ENCODE peak calls at places on chromosomes 7 and 10, in seven cellular contexts. Q, Z, Y, M, E, L and S are unnamed samples.

GRCh38 chr10:8054243-8054497 is 318 bp upstream of the GATA3 start:
- DNase-seq in Q (no peak), Z (no peak), Y (no peak), M (no peak), E (no peak), L (no peak), S (no peak)

GRCh38 chr7:11474902-11475585 is 357.0 kb downstream of the THSD7A start:
- DNase-seq in Q (no peak), Z (no peak), Y (no peak), M (no peak), E (no peak), L (no peak), S (no peak)

GRCh38 chr7:77727936-77728701 is 31.9 kb downstream of the RSBN1L start:
- DNase-seq in Q (no peak), Z (no peak), Y (peak), M (no peak), E (peak), L (no peak), S (no peak)

GRCh38 chr10:11395581-11396310 is 215.7 kb downstream of the USP6NL start:
- DNase-seq in Q (no peak), Z (no peak), Y (no peak), M (no peak), E (no peak), L (no peak), S (no peak)

GRCh38 chr7:2168612-2169312 is 64.0 kb downstream of the MAD1L1 start:
- DNase-seq in Q (no peak), Z (no peak), Y (no peak), M (no peak), E (no peak), L (no peak), S (no peak)

GRCh38 chr10:127372361-127372760 is 176.0 kb upstream of the INSYN2A start:
- DNase-seq in Q (no peak), Z (no peak), Y (no peak), M (no peak), E (no peak), L (no peak), S (no peak)

GRCh38 chr10:96287392-96288105 is 16.2 kb upstream of the BLNK start:
- DNase-seq in Q (no peak), Z (peak), Y (no peak), M (no peak), E (no peak), L (no peak), S (no peak)

GRCh38 chr10:129342385-129342784 is 124.7 kb upstream of the MGMT start:
- DNase-seq in Q (no peak), Z (no peak), Y (no peak), M (no peak), E (no peak), L (no peak), S (no peak)

GRCh38 chr10:70481831-70482530 is 3.4 kb downstream of the PALD1 start:
- DNase-seq in Q (no peak), Z (no peak), Y (peak), M (no peak), E (no peak), L (peak), S (no peak)

GRCh38 chr7:51318001-51318400 is 1.4 kb upstream of the COBL start:
- DNase-seq in Q (no peak), Z (no peak), Y (no peak), M (no peak), E (no peak), L (no peak), S (no peak)

GRCh38 chr10:71476249-71477011 is 79.7 kb downstream of the CDH23 start:
- DNase-seq in Q (no peak), Z (no peak), Y (peak), M (no peak), E (no peak), L (no peak), S (no peak)

GRCh38 chr10:129328531-129328930 is 138.5 kb upstream of the MGMT start:
- DNase-seq in Q (no peak), Z (no peak), Y (peak), M (no peak), E (no peak), L (no peak), S (peak)

GRCh38 chr10:121088524-121088923 is 237.4 kb downstream of the WDR11 start:
- DNase-seq in Q (no peak), Z (no peak), Y (peak), M (no peak), E (no peak), L (peak), S (no peak)

GRCh38 chr10:103278424-103278823 is 1.5 kb downstream of the INA start:
- DNase-seq in Q (no peak), Z (no peak), Y (no peak), M (no peak), E (no peak), L (no peak), S (no peak)

GRCh38 chr7:149859881-149860280 is 13.9 kb upstream of the ATP6V0E2 start:
- DNase-seq in Q (no peak), Z (no peak), Y (no peak), M (no peak), E (no peak), L (no peak), S (no peak)

GRCh38 chr10:84542552-84542951 is 214.2 kb downstream of the CCSER2 start:
- DNase-seq in Q (no peak), Z (no peak), Y (no peak), M (no peak), E (no peak), L (no peak), S (no peak)

GRCh38 chr10:112271982-112272381 is 11.2 kb upstream of the TECTB start:
- DNase-seq in Q (no peak), Z (no peak), Y (peak), M (no peak), E (peak), L (no peak), S (peak)

GRCh38 chr10:986881-987634 is 1.2 kb upstream of the GTPBP4 start:
- DNase-seq in Q (no peak), Z (no peak), Y (peak), M (no peak), E (no peak), L (no peak), S (peak)

GRCh38 chr7:132221356-132221755 is 354.9 kb downstream of the PLXNA4 start:
- DNase-seq in Q (no peak), Z (no peak), Y (no peak), M (no peak), E (no peak), L (no peak), S (no peak)

GRCh38 chr10:118914626-118915025 is 114.9 kb upstream of the NANOS1 start:
- DNase-seq in Q (no peak), Z (no peak), Y (peak), M (no peak), E (no peak), L (no peak), S (no peak)

GRCh38 chr7:94898340-94898739 is 9.1 kb upstream of the PPP1R9A start:
- DNase-seq in Q (no peak), Z (no peak), Y (peak), M (no peak), E (no peak), L (no peak), S (no peak)

GRCh38 chr10:122192142-122192541 is 79.0 kb upstream of the BTBD16 start:
- DNase-seq in Q (no peak), Z (no peak), Y (no peak), M (no peak), E (no peak), L (peak), S (no peak)

GRCh38 chr10:53487019-53487983 is 714.7 kb upstream of the MBL2 start:
- DNase-seq in Q (no peak), Z (no peak), Y (no peak), M (no peak), E (no peak), L (no peak), S (no peak)

GRCh38 chr10:22321831-22322662 is 1.1 kb downstream of the BMI1 start:
- DNase-seq in Q (no peak), Z (peak), Y (peak), M (peak), E (no peak), L (no peak), S (no peak)